ENCODE peak calls at places on chromosome 14, in five cellular contexts. One of them, this sample, is unnamed.

GRCh38 chr14:62947291-62947690 is 98.0 kb downstream of the KCNH5 start:
- DNase-seq in esophagus squamous epithelium: no peak
- DNase-seq in transverse colon: no peak
- DNase-seq in MM.1S: no peak
- DNase-seq in neural progenitor cell: no peak
- DNase-seq in this sample: no peak

GRCh38 chr14:66645716-66646115 is 137.8 kb downstream of the GPHN start:
- DNase-seq in esophagus squamous epithelium: no peak
- DNase-seq in transverse colon: no peak
- DNase-seq in MM.1S: no peak
- DNase-seq in neural progenitor cell: no peak
- DNase-seq in this sample: no peak

GRCh38 chr14:63295991-63296630 is 22.6 kb downstream of the GPHB5 start:
- DNase-seq in esophagus squamous epithelium: no peak
- DNase-seq in transverse colon: no peak
- DNase-seq in MM.1S: no peak
- DNase-seq in neural progenitor cell: no peak
- DNase-seq in this sample: no peak

GRCh38 chr14:96554315-96554910 is 52.2 kb downstream of the PAPOLA start:
- DNase-seq in esophagus squamous epithelium: no peak
- DNase-seq in transverse colon: no peak
- DNase-seq in MM.1S: no peak
- DNase-seq in neural progenitor cell: no peak
- DNase-seq in this sample: no peak

GRCh38 chr14:30553311-30553989 is 5.5 kb upstream of the G2E3 start:
- DNase-seq in esophagus squamous epithelium: no peak
- DNase-seq in transverse colon: no peak
- DNase-seq in MM.1S: no peak
- DNase-seq in neural progenitor cell: no peak
- DNase-seq in this sample: no peak

GRCh38 chr14:59248170-59248569 is 59.7 kb downstream of the DAAM1 start:
- DNase-seq in esophagus squamous epithelium: no peak
- DNase-seq in transverse colon: no peak
- DNase-seq in MM.1S: no peak
- DNase-seq in neural progenitor cell: peak; percentile 13
- DNase-seq in this sample: no peak

GRCh38 chr14:96299441-96299840 is 43.4 kb downstream of the BDKRB1 start:
- DNase-seq in esophagus squamous epithelium: no peak
- DNase-seq in transverse colon: no peak
- DNase-seq in MM.1S: no peak
- DNase-seq in neural progenitor cell: no peak
- DNase-seq in this sample: no peak

GRCh38 chr14:101982621-101983020 is 18.2 kb downstream of the DYNC1H1 start:
- DNase-seq in esophagus squamous epithelium: no peak
- DNase-seq in transverse colon: no peak
- DNase-seq in MM.1S: no peak
- DNase-seq in neural progenitor cell: no peak
- DNase-seq in this sample: no peak

GRCh38 chr14:101554991-101555668 is 6.2 kb upstream of the DIO3 start:
- DNase-seq in esophagus squamous epithelium: no peak
- DNase-seq in transverse colon: peak; percentile 71
- DNase-seq in MM.1S: no peak
- DNase-seq in neural progenitor cell: no peak
- DNase-seq in this sample: no peak

GRCh38 chr14:72699852-72700257 is 194.0 kb downstream of the DPF3 start:
- DNase-seq in esophagus squamous epithelium: no peak
- DNase-seq in transverse colon: no peak
- DNase-seq in MM.1S: no peak
- DNase-seq in neural progenitor cell: no peak
- DNase-seq in this sample: no peak

GRCh38 chr14:65164068-65164824 is 61.9 kb upstream of the MAX start:
- DNase-seq in esophagus squamous epithelium: no peak
- DNase-seq in transverse colon: no peak
- DNase-seq in MM.1S: peak; percentile 31
- DNase-seq in neural progenitor cell: peak; percentile 65
- DNase-seq in this sample: peak; percentile 55

GRCh38 chr14:23428686-23429495 is 6.6 kb downstream of the MYH7 start:
- DNase-seq in esophagus squamous epithelium: no peak
- DNase-seq in transverse colon: no peak
- DNase-seq in MM.1S: no peak
- DNase-seq in neural progenitor cell: no peak
- DNase-seq in this sample: no peak

GRCh38 chr14:72816287-72816686 is 77.6 kb downstream of the DPF3 start:
- DNase-seq in esophagus squamous epithelium: no peak
- DNase-seq in transverse colon: no peak
- DNase-seq in MM.1S: no peak
- DNase-seq in neural progenitor cell: no peak
- DNase-seq in this sample: no peak

GRCh38 chr14:51704465-51705050 is 52.8 kb downstream of the FRMD6 start:
- DNase-seq in esophagus squamous epithelium: no peak
- DNase-seq in transverse colon: no peak
- DNase-seq in MM.1S: no peak
- DNase-seq in neural progenitor cell: no peak
- DNase-seq in this sample: no peak

GRCh38 chr14:106174206-106174605 is 647.8 kb downstream of the TMEM121 start:
- DNase-seq in esophagus squamous epithelium: no peak
- DNase-seq in transverse colon: peak; percentile 19
- DNase-seq in MM.1S: no peak
- DNase-seq in neural progenitor cell: no peak
- DNase-seq in this sample: no peak

GRCh38 chr14:25953532-25954144 is 644.2 kb downstream of the NOVA1 start:
- DNase-seq in esophagus squamous epithelium: peak; percentile 0
- DNase-seq in transverse colon: peak; percentile 40
- DNase-seq in MM.1S: no peak
- DNase-seq in neural progenitor cell: no peak
- DNase-seq in this sample: no peak

GRCh38 chr14:96409701-96410100 is 17.8 kb downstream of the AK7 start:
- DNase-seq in esophagus squamous epithelium: no peak
- DNase-seq in transverse colon: no peak
- DNase-seq in MM.1S: no peak
- DNase-seq in neural progenitor cell: no peak
- DNase-seq in this sample: no peak

GRCh38 chr14:65962952-65963351 is 523.2 kb upstream of the CCDC196 start:
- DNase-seq in esophagus squamous epithelium: no peak
- DNase-seq in transverse colon: no peak
- DNase-seq in MM.1S: no peak
- DNase-seq in neural progenitor cell: no peak
- DNase-seq in this sample: no peak

GRCh38 chr14:68947802-68948201 is 31.3 kb downstream of the ACTN1 start:
- DNase-seq in esophagus squamous epithelium: no peak
- DNase-seq in transverse colon: peak; percentile 87
- DNase-seq in MM.1S: no peak
- DNase-seq in neural progenitor cell: peak; percentile 61
- DNase-seq in this sample: no peak

GRCh38 chr14:56122306-56122705 is 4.1 kb downstream of the PELI2 start:
- DNase-seq in esophagus squamous epithelium: no peak
- DNase-seq in transverse colon: no peak
- DNase-seq in MM.1S: no peak
- DNase-seq in neural progenitor cell: no peak
- DNase-seq in this sample: no peak

GRCh38 chr14:56121786-56122185 is 3.6 kb downstream of the PELI2 start:
- DNase-seq in esophagus squamous epithelium: no peak
- DNase-seq in transverse colon: no peak
- DNase-seq in MM.1S: no peak
- DNase-seq in neural progenitor cell: no peak
- DNase-seq in this sample: no peak

GRCh38 chr14:56118611-56119181 is 485 bp downstream of the PELI2 start:
- DNase-seq in esophagus squamous epithelium: no peak
- DNase-seq in transverse colon: peak; percentile 26
- DNase-seq in MM.1S: no peak
- DNase-seq in neural progenitor cell: peak; percentile 46
- DNase-seq in this sample: peak; percentile 44

GRCh38 chr14:56119221-56119967 is 1.2 kb downstream of the PELI2 start:
- DNase-seq in esophagus squamous epithelium: no peak
- DNase-seq in transverse colon: peak; percentile 37
- DNase-seq in MM.1S: no peak
- DNase-seq in neural progenitor cell: peak; percentile 71
- DNase-seq in this sample: peak; percentile 54

GRCh38 chr14:56120091-56120632 is 2.0 kb downstream of the PELI2 start:
- DNase-seq in esophagus squamous epithelium: no peak
- DNase-seq in transverse colon: no peak
- DNase-seq in MM.1S: no peak
- DNase-seq in neural progenitor cell: peak; percentile 45
- DNase-seq in this sample: no peak
- TF ChIP-seq CTCF in esophagus squamous epithelium: no peak
- TF ChIP-seq CTCF in transverse colon: peak; percentile 12
- TF ChIP-seq CTCF in MM.1S: no peak
- TF ChIP-seq CTCF in neural progenitor cell: no peak
- TF ChIP-seq CTCF in this sample: no peak

DNA sequence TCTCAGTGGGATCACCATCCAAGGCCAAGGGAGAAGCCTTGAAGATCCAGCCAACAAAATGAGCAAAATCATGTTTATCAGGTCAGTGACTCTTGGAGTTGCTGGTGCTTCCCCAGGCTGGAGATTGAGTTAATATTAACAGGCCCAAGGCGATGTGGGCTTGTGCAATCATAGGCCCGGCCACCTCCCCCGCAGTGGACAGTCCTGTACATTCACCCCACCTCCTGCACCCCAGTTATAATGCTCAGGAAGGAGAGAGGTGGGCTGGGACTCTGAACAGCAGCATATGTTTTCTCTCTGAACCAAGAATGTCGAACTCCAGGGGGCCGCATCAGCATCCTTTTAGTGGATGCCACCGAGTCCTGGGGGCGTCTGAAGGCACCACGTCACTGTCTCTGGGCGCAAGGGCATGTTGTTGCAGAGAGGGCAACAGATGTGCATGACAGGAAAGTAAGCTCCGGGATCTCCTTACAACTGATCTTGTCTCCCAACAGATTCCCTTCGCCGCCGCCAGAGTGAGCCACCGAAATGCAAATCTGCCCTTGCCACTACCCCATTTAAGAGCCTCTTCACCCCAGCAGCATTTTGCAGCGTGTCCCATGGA is 32.2 kb upstream of the SERPINA6 start:
- DNase-seq in esophagus squamous epithelium: no peak
- DNase-seq in transverse colon: peak; percentile 30
- DNase-seq in MM.1S: no peak
- DNase-seq in neural progenitor cell: peak; percentile 69
- DNase-seq in this sample: no peak
- TF ChIP-seq CTCF in esophagus squamous epithelium: peak; percentile 44
- TF ChIP-seq CTCF in transverse colon: peak; percentile 36
- TF ChIP-seq CTCF in MM.1S: no peak
- TF ChIP-seq CTCF in neural progenitor cell: peak; percentile 61
- TF ChIP-seq CTCF in this sample: no peak

DNA sequence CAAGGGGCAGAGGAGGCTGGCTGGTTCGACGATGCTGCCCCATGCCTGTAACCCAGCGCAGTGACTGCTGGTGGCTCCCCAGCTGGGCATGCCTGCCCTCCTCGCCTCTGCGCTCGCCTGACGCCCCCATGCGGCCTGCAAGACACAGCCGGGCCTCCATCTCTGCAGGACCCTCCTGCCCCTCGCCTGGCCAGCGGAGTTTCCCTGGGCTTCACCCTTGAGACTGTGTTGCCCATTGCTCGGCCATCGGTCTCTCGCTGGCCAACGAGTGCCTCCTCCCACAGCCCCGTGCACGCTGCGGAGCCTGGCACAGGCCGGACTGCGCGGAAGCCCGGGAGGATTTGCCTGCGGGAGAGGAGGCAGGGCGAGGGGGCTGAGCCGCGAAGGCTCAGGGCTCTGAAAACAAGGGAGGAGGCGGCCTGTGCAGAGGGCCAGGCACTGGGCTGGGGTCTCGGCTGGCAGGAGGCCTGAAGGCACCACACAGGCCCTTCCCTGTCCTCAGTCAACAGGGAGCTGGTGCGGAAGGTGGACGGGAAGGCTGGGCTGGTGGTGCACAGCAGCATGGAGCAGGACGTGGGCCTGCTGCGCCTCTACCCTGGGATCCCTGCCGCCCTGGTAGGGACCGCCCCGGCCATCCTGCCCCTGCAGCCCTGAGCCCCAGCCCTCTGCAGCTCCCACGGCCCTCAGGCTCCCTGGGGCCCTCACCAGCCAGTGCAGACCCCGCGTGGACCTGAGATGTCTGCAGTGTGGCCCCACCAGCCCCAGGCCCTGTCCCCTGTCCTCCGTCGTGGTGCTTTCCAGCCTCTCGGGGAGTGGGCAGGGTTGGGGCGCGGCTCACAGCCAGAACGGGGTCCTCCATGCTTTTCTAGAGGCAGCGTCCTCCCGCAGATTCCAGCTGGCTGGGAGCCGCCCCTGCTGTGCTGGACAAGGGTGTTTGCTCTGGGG is 17.8 kb downstream of the ASPG start:
- DNase-seq in esophagus squamous epithelium: no peak
- DNase-seq in transverse colon: peak; percentile 7
- DNase-seq in MM.1S: no peak
- DNase-seq in neural progenitor cell: peak; percentile 44
- DNase-seq in this sample: no peak
- TF ChIP-seq CTCF in esophagus squamous epithelium: no peak
- TF ChIP-seq CTCF in transverse colon: no peak
- TF ChIP-seq CTCF in MM.1S: no peak
- TF ChIP-seq CTCF in neural progenitor cell: no peak
- TF ChIP-seq CTCF in this sample: no peak

GRCh38 chr14:104975481-104976197 is 2.5 kb downstream of the AHNAK2 start:
- DNase-seq in esophagus squamous epithelium: no peak
- DNase-seq in transverse colon: no peak
- DNase-seq in MM.1S: no peak
- DNase-seq in neural progenitor cell: peak; percentile 71
- DNase-seq in this sample: peak; percentile 66
- TF ChIP-seq CTCF in esophagus squamous epithelium: no peak
- TF ChIP-seq CTCF in transverse colon: no peak
- TF ChIP-seq CTCF in MM.1S: no peak
- TF ChIP-seq CTCF in neural progenitor cell: no peak
- TF ChIP-seq CTCF in this sample: no peak